ENCODE peak calls at places on chromosomes 1 and 21, in nine cellular contexts. I is stimulated activated CD4-positive, alpha-beta T cell treated with anti-CD3 and anti-CD28 coated beads, Interleukin-4, amount 100 ng/mL, for 24 hours; C is NCI-H1105; N is MM.1S; R is GM06990; O is left colon; Q is psoas muscle; P is stimulated activated CD8-positive, alpha-beta memory T cell treated with anti-CD3 and anti-CD28 coated beads, Interleukin-7, amount 100 ng/mL, for 1 hour; H is iris pigment epithelial cell. J is an unnamed sample.

GRCh38 chr1:189609206-189609605 is 868.5 kb downstream of the BRINP3 start:
- DNase-seq in I (no peak), C (no peak), N (no peak), R (no peak), O (no peak), Q (no peak), P (no peak), H (no peak), J (no peak)

GRCh38 chr1:85464497-85465098 is 361 bp downstream of the DDAH1 start:
- DNase-seq in I (peak; percentile 10), C (peak; percentile 45), N (peak; percentile 65), R (peak; percentile 50), O (peak; percentile 78), Q (peak; percentile 78), P (no peak), H (peak; percentile 76), J (peak; percentile 54)

GRCh38 chr21:15436031-15436430 is 293.8 kb upstream of the USP25 start:
- DNase-seq in I (no peak), C (no peak), N (no peak), R (no peak), O (no peak), Q (no peak), P (no peak), H (no peak), J (no peak)

GRCh38 chr1:32684167-32684811 is 18.3 kb downstream of the SYNC start:
- DNase-seq in I (no peak), C (no peak), N (no peak), R (no peak), O (peak; percentile 62), Q (no peak), P (no peak), H (peak; percentile 76), J (no peak)

GRCh38 chr1:181743878-181744312 is 260.6 kb downstream of the CACNA1E start:
- DNase-seq in I (no peak), C (no peak), N (no peak), R (no peak), O (no peak), Q (peak; percentile 75), P (no peak), H (no peak), J (no peak)

GRCh38 chr1:100483230-100483629 is 54.7 kb upstream of the GPR88 start:
- DNase-seq in I (no peak), C (no peak), N (no peak), R (no peak), O (no peak), Q (no peak), P (no peak), H (no peak), J (no peak)

GRCh38 chr1:31588751-31589515 is 12.6 kb downstream of the TINAGL1 start:
- DNase-seq in I (no peak), C (no peak), N (no peak), R (no peak), O (peak; percentile 54), Q (peak; percentile 73), P (no peak), H (no peak), J (no peak)

GRCh38 chr1:38929476-38929875 is 12.2 kb downstream of the RHBDL2 start:
- DNase-seq in I (no peak), C (peak; percentile 3), N (no peak), R (no peak), O (no peak), Q (no peak), P (no peak), H (peak; percentile 19), J (no peak)

GRCh38 chr1:196372896-196373536 is 235.2 kb downstream of the KCNT2 start:
- DNase-seq in I (no peak), C (no peak), N (peak; percentile 57), R (no peak), O (no peak), Q (no peak), P (no peak), H (peak; percentile 42), J (no peak)

J was measured in activated naive CD4-positive, alpha-beta T cell treated with anti-CD3 and anti-CD28 coated beads for 36 hours.